ENCODE peak calls at places on chromosomes 3 and 15, in six cellular contexts. Y is astrocyte of the spinal cord, M is ovary, X is IMR-90, O is foreskin fibroblast, S is transverse colon. Z is an unnamed sample.

GRCh38 chr3:10443272-10443671 is 62.1 kb downstream of the ATP2B2 start:
- DNase-seq in Y (no peak), M (no peak), X (no peak), O (no peak), S (no peak), Z (no peak)

GRCh38 chr15:64635486-64635815 is 139.9 kb downstream of the RBPMS2 start:
- DNase-seq in Y (peak; percentile 55), M (peak; percentile 35), X (peak; percentile 86), O (peak; percentile 80), S (no peak), Z (peak; percentile 64)

GRCh38 chr3:42980909-42981308 is 1.8 kb downstream of the GASK1A start:
- DNase-seq in Y (no peak), M (no peak), X (no peak), O (peak; percentile 14), S (no peak), Z (no peak)

GRCh38 chr15:29750754-29751153 is 71.5 kb downstream of the TJP1 start:
- DNase-seq in Y (no peak), M (no peak), X (no peak), O (peak; percentile 10), S (no peak), Z (no peak)

GRCh38 chr3:23644741-23645140 is 161.0 kb upstream of the UBE2E1 start:
- DNase-seq in Y (no peak), M (no peak), X (no peak), O (no peak), S (no peak), Z (no peak)

GRCh38 chr3:166446291-166446690 is 609.1 kb upstream of the BCHE start:
- DNase-seq in Y (peak; percentile 57), M (no peak), X (peak; percentile 78), O (no peak), S (no peak), Z (peak; percentile 35)

GRCh38 chr3:57949779-57950618 is 58.2 kb upstream of the FLNB start:
- DNase-seq in Y (no peak), M (peak; percentile 14), X (no peak), O (peak; percentile 74), S (no peak), Z (no peak)

GRCh38 chr3:3015472-3016089 is 94.6 kb downstream of the IL5RA start:
- DNase-seq in Y (peak; percentile 10), M (no peak), X (peak; percentile 23), O (peak; percentile 1), S (no peak), Z (no peak)

GRCh38 chr15:44011238-44011873 is 183.7 kb downstream of the FRMD5 start:
- DNase-seq in Y (no peak), M (no peak), X (no peak), O (no peak), S (no peak), Z (no peak)

GRCh38 chr3:186519021-186519658 is 25.0 kb downstream of the CRYGS start:
- DNase-seq in Y (no peak), M (no peak), X (no peak), O (no peak), S (no peak), Z (no peak)

GRCh38 chr3:31226331-31226730 is 306.4 kb upstream of the STT3B start:
- DNase-seq in Y (no peak), M (no peak), X (no peak), O (no peak), S (peak; percentile 17), Z (no peak)

GRCh38 chr3:31249555-31249954 is 283.2 kb upstream of the STT3B start:
- DNase-seq in Y (no peak), M (no peak), X (no peak), O (no peak), S (no peak), Z (no peak)

GRCh38 chr15:46861796-46862195 is 855.5 kb upstream of the SEMA6D start:
- DNase-seq in Y (no peak), M (no peak), X (no peak), O (no peak), S (no peak), Z (no peak)

DNA sequence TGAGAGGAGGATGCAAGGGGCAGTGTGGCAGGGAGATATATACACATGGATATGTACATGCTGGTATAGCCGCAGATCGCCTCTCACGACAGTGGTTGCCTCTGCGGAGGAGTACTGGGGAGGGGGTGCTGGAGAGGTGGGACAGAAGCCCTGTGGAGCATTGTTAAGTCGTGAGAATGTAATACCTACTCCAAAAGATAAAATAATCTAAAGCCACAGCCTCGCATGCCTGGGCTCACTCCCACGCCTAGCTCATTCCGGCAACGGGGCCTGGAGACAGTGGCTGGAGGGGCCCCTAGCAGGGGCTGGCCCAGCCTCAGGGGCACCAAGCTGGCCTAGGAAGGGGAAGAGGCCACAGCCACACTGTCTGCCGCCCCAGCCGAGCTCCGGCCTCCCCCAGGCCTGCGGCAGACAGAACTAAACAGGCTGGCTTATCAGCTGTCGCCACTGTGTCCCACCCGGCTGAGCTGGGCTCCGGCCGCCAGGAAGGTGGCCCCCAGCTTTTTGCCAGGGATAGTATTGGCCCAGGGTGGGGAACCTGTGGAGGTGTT is 65.1 kb upstream of the LCTL start:
- DNase-seq in Y (no peak), M (no peak), X (no peak), O (no peak), S (no peak), Z (no peak)
- H3K4me3 ChIP-seq in Y (no peak overlapping the region), M (no peak overlapping the region), X (no peak overlapping the region), O (no peak overlapping the region), S (no peak overlapping the region), Z (no peak overlapping the region)

GRCh38 chr3:125433611-125434041 is 58.5 kb upstream of the ZNF148 start:
- DNase-seq in Y (no peak), M (no peak), X (no peak), O (no peak), S (no peak), Z (no peak)

GRCh38 chr3:125428216-125428830 is 53.2 kb upstream of the ZNF148 start:
- DNase-seq in Y (no peak), M (no peak), X (no peak), O (no peak), S (no peak), Z (no peak)

GRCh38 chr3:125433091-125433534 is 58.0 kb upstream of the ZNF148 start:
- DNase-seq in Y (no peak), M (no peak), X (no peak), O (no peak), S (no peak), Z (no peak)

GRCh38 chr3:125431912-125432587 is 56.9 kb upstream of the ZNF148 start:
- DNase-seq in Y (no peak), M (no peak), X (peak; percentile 49), O (peak; percentile 30), S (no peak), Z (no peak)

DNA sequence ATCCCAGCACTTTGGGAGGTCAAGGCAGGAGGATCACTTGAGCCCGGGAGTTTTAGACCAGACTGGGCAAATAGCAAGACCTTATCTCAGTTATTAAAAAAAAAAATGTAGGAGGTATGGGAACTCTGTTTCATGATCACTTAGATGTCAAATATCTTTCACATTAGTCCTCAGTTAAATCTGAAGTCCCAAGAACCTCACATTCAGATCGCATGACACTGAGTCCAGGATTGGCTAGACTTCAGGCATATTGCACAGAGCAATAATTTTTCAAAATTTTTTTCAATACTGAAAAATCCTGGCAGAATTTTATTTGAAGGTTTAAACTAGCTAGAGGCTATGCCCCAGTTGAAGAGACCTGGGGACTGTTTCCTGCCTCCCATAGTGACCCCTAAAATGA is 56.3 kb upstream of the ZNF148 start:
- DNase-seq in Y (no peak), M (no peak), X (peak; percentile 72), O (peak; percentile 57), S (no peak), Z (no peak)
- H3K4me3 ChIP-seq in Y (no peak overlapping the region), M (no peak overlapping the region), X (no peak overlapping the region), O (no peak overlapping the region), S (no peak overlapping the region), Z (no peak overlapping the region)

GRCh38 chr3:38640661-38641441 is 8.6 kb downstream of the SCN5A start:
- DNase-seq in Y (no peak), M (no peak), X (no peak), O (no peak), S (no peak), Z (no peak)
- H3K4me3 ChIP-seq in Y (no peak overlapping the region), M (no peak overlapping the region), X (no peak overlapping the region), O (no peak overlapping the region), S (no peak overlapping the region), Z (no peak overlapping the region)

GRCh38 chr3:78887608-78888011 is 880.2 kb downstream of the ROBO1 start:
- DNase-seq in Y (peak; percentile 56), M (no peak), X (peak; percentile 60), O (peak; percentile 55), S (no peak), Z (no peak)
- H3K4me3 ChIP-seq in Y (no peak overlapping the region), M (no peak overlapping the region), X (no peak overlapping the region), O (no peak overlapping the region), S (no peak overlapping the region), Z (no peak overlapping the region)

DNA sequence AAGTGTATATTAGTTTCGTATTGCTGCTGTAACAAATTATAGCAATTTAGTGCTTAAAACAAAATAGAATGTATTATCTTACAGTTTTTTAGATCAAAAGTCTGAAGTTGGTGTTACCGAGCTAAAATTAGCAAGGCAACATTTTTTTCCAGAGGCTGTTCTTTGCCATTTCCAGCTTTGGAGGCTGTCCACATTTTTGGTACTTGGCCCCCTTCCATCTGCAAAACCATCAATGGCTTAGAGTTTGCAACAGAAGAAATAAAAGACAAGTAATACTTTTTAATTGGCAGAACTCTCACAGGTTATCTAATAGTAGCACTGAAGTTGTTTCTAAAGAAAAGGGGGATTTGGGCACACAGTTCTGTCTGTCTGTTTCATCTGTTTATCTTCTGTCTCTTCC is 1248.5 kb downstream of the ROBO1 start:
- DNase-seq in Y (peak; percentile 19), M (no peak), X (no peak), O (no peak), S (no peak), Z (no peak)
- H3K4me3 ChIP-seq in Y (no peak overlapping the region), M (no peak overlapping the region), X (no peak overlapping the region), O (no peak overlapping the region), S (no peak overlapping the region), Z (no peak overlapping the region)

GRCh38 chr3:4820296-4821121 is 158.7 kb upstream of the BHLHE40 start:
- DNase-seq in Y (no peak), M (no peak), X (no peak), O (no peak), S (no peak), Z (no peak)

GRCh38 chr3:4819761-4820160 is 159.5 kb upstream of the BHLHE40 start:
- DNase-seq in Y (no peak), M (no peak), X (no peak), O (no peak), S (no peak), Z (no peak)

GRCh38 chr3:4822568-4822967 is 156.7 kb upstream of the BHLHE40 start:
- DNase-seq in Y (no peak), M (no peak), X (no peak), O (no peak), S (no peak), Z (no peak)

GRCh38 chr3:4821975-4822374 is 157.3 kb upstream of the BHLHE40 start:
- DNase-seq in Y (no peak), M (no peak), X (no peak), O (no peak), S (peak; percentile 62), Z (no peak)

GRCh38 chr3:4821331-4821730 is 157.9 kb upstream of the BHLHE40 start:
- DNase-seq in Y (no peak), M (no peak), X (no peak), O (no peak), S (no peak), Z (no peak)
- H3K4me3 ChIP-seq in Y (no peak overlapping the region), M (no peak overlapping the region), X (no peak overlapping the region), O (no peak overlapping the region), S (no peak overlapping the region), Z (no peak overlapping the region)